ENCODE peak calls at places on chromosomes 6 and 20, in four cellular contexts. A is HL-60, I is GM12878, L is K562. T is an unnamed sample.

GRCh38 chr6:25280617-25280990 is 1.4 kb downstream of the CARMIL1 start:
- DNase-seq in I (no peak), L (no peak), A (no peak), T (no peak)

GRCh38 chr20:38340693-38341092 is 5.6 kb upstream of the LBP start:
- DNase-seq in A (no peak), I (no peak), L (no peak), T (no peak)

GRCh38 chr6:105994522-105995402 is 91.4 kb upstream of the PRDM1 start:
- DNase-seq in A (peak), L (no peak), I (no peak), T (no peak)

GRCh38 chr6:125066964-125067363 is 86.6 kb upstream of the TPD52L1 start:
- DNase-seq in A (no peak), L (peak), I (no peak), T (no peak)

GRCh38 chr20:47857994-47858557 is 72.8 kb upstream of the SULF2 start:
- DNase-seq in L (no peak), A (no peak), I (no peak), T (no peak)

GRCh38 chr6:13421425-13422057 is 65.9 kb downstream of the GFOD1 start:
- DNase-seq in L (no peak), A (no peak), I (no peak), T (no peak)

GRCh38 chr6:17908831-17909230 is 78.6 kb downstream of the KIF13A start:
- DNase-seq in A (no peak), I (no peak), L (no peak), T (no peak)

GRCh38 chr6:143762126-143762525 is 81.0 kb upstream of the LTV1 start:
- DNase-seq in A (no peak), L (no peak), I (no peak), T (no peak)

GRCh38 chr6:92588126-92588525 is 831.2 kb downstream of the EPHA7 start:
- DNase-seq in I (no peak), L (no peak), A (no peak), T (no peak)

GRCh38 chr6:12208190-12208589 is 82.0 kb upstream of the EDN1 start:
- DNase-seq in I (no peak), L (no peak), A (peak), T (no peak)

GRCh38 chr6:110239516-110240265 is 59.5 kb downstream of the CDC40 start:
- DNase-seq in A (no peak), L (peak), I (no peak), T (no peak)

GRCh38 chr6:124441430-124441829 is 520.8 kb upstream of the RNF217 start:
- DNase-seq in L (no peak), I (no peak), A (no peak), T (no peak)

GRCh38 chr6:88574666-88575065 is 388.8 kb downstream of the RNGTT start:
- DNase-seq in L (no peak), I (no peak), A (no peak), T (no peak)

GRCh38 chr6:54913211-54913610 is 66.6 kb downstream of the FAM83B start:
- DNase-seq in A (no peak), L (no peak), I (no peak), T (no peak)

GRCh38 chr6:79671605-79672266 is 40.6 kb downstream of the SH3BGRL2 start:
- DNase-seq in A (no peak), L (peak), I (no peak), T (no peak)

GRCh38 chr6:26033132-26033941 is 53.9 kb upstream of the HFE start:
- DNase-seq in A (no peak), I (peak), L (peak), T (no peak)

GRCh38 chr6:52663120-52663934 is 7.6 kb upstream of the TMEM14A start:
- DNase-seq in L (peak), A (no peak), I (peak), T (peak)

DNA sequence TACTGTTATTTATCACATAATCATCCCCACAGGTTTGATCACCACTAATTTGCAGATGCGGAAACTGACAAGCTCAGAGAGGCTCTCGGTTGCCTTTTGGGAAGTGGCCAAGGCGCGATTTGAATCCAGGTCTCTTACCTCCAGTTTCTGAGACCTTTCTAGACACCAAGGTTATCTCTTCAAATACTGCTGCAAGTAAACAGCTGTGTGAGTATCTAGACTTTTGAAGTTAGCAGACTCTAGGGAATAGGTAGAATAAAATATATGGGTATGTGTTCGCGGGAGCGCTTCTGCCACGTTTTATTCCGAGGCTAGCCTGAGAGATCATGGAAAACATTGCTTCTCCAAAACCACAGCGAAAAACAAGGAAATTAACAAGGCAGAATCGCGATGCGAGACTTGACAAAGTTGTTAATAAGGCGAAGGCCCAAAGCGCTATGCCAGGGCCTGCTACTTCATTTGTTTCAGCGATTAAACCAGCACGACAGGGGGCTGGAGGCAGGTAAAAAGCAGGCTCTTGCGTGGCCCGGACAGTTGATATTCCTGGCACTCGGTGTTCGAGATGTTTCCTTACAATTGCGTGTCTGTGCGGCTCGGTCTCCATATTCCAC is 1.8 kb upstream of the JARID2 start:
- DNase-seq in A (no peak), L (peak), I (no peak), T (no peak)
- TF ChIP-seq SPI1 in A (no peak), L (peak), I (no peak), T (no peak)

GRCh38 chr6:35519313-35520015 is 6.8 kb upstream of the TULP1 start:
- DNase-seq in L (no peak), A (no peak), I (no peak), T (no peak)
- TF ChIP-seq POLR2AphosphoS5 in L (no peak), A (no peak), I (no peak), T (no peak)

GRCh38 chr6:39790772-39791171 is 1.4 kb upstream of the DAAM2 start:
- DNase-seq in A (no peak), I (no peak), L (no peak), T (no peak)
- TF ChIP-seq SPI1 in A (no peak), I (no peak), L (no peak), T (no peak)

DNA sequence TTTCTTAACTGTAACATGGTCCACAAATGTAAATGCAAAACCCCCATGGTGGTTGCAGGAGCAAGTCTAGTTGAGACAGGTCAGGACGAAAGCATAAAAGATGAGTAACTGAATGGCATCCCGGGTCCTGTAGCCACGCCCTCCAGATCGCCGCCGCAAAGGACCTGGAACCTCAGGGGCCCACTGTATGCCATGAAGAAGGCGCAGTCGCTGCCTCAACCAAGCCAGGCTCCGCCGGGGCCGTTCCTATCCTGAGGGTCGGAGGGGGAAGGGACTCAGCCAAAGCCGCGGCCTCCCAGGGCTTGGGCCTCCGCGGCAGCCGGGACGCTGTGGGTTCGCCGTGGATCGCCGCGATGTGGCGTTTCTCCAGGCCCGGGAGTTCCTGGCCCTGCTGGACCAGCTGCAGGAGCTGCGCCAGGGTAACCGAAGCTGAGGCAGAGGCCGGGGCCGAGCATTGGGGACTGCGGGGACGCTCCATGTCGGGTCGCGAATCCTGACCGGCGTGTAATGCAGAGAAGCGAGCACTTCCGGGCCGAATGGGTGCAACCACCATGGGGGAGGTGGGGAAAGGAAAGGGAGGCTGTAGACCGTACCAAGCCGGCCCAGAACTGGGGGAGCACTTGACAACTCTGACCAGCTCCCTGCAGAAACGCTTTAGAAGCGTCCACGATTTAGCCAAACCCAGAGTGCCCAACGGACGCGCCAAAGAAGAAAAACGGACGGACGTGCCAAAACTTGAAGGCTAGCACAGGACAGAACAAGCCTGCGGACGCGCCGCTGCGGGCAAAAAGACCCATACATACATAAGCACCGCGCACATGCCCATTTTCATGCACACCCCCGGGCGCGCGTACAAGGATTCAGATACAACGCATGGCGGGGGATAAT is 11.1 kb downstream of the RPL7L1 start:
- DNase-seq in I (peak), L (peak), A (peak), T (peak)
- TF ChIP-seq POLR2AphosphoS5 in I (peak), L (peak), A (peak), T (peak)

GRCh38 chr20:6828794-6829423 is 61.4 kb downstream of the BMP2 start:
- DNase-seq in I (peak), L (peak), A (peak), T (peak)
- TF ChIP-seq SPI1 in I (no peak), L (no peak), A (no peak), T (no peak)

GRCh38 chr20:50278377-50278683 is 87.7 kb downstream of the CEBPB start:
- DNase-seq in A (no peak), I (no peak), L (no peak), T (no peak)

GRCh38 chr20:50277064-50277415 is 86.4 kb downstream of the CEBPB start:
- DNase-seq in I (no peak), A (no peak), L (no peak), T (no peak)

GRCh38 chr20:50277460-50278376 is 87.1 kb downstream of the CEBPB start:
- DNase-seq in L (no peak), A (no peak), I (no peak), T (no peak)

GRCh38 chr20:50279988-50280850 is 89.6 kb downstream of the CEBPB start:
- DNase-seq in L (no peak), A (no peak), I (no peak), T (no peak)

GRCh38 chr20:50278684-50279531 is 88.3 kb downstream of the CEBPB start:
- DNase-seq in I (no peak), L (peak), A (no peak), T (no peak)
- TF ChIP-seq POLR2AphosphoS5 in I (no peak), L (no peak), A (no peak), T (no peak)

T was measured in GM12891.